ENCODE peak calls at places on chromosome 5, in six cellular contexts. M is Peyer's patch, N is neural progenitor cell, J is HCT116, W is coronary artery, V is pancreas. O is an unnamed sample.

GRCh38 chr5:61313960-61314681 is 17.9 kb upstream of the ZSWIM6 start:
- DNase-seq in J (no peak), M (no peak), V (no peak), N (no peak), W (peak; percentile 78), O (peak; percentile 75)

GRCh38 chr5:132095077-132095744 is 21.6 kb downstream of the CSF2 start:
- DNase-seq in J (no peak), M (no peak), N (no peak), V (no peak), W (peak; percentile 19), O (no peak)

GRCh38 chr5:147305147-147305546 is 70.3 kb downstream of the STK32A start:
- DNase-seq in W (no peak), J (no peak), V (no peak), N (no peak), M (no peak), O (no peak)

GRCh38 chr5:3601929-3602712 is 6.5 kb downstream of the IRX1 start:
- DNase-seq in N (peak; percentile 59), W (no peak), J (no peak), V (no peak), M (peak; percentile 40), O (no peak)

GRCh38 chr5:145855842-145856267 is 17.0 kb downstream of the GRXCR2 start:
- DNase-seq in W (no peak), V (no peak), N (no peak), M (no peak), J (no peak), O (no peak)

GRCh38 chr5:78361226-78361993 is 993 bp downstream of the SCAMP1 start:
- DNase-seq in N (peak; percentile 50), J (no peak), W (no peak), V (peak; percentile 66), M (peak; percentile 55), O (no peak)

GRCh38 chr5:150632305-150633160 is 7.9 kb upstream of the SYNPO start:
- DNase-seq in N (no peak), V (no peak), M (no peak), J (no peak), W (no peak), O (no peak)

GRCh38 chr5:153601377-153601776 is 110.9 kb downstream of the GRIA1 start:
- DNase-seq in M (no peak), V (no peak), N (no peak), J (no peak), W (no peak), O (no peak)

GRCh38 chr5:38670066-38670465 is 113.6 kb upstream of the LIFR start:
- DNase-seq in W (no peak), J (no peak), V (no peak), M (no peak), N (no peak), O (no peak)

GRCh38 chr5:143918961-143919360 is 107.0 kb downstream of the HMHB1 start:
- DNase-seq in N (no peak), V (no peak), J (no peak), W (no peak), M (no peak), O (no peak)

GRCh38 chr5:168364151-168364661 is 72.8 kb downstream of the WWC1 start:
- DNase-seq in J (peak; percentile 19), N (no peak), M (no peak), V (no peak), W (no peak), O (no peak)

GRCh38 chr5:111278824-111279504 is 54.8 kb downstream of the CAMK4 start:
- DNase-seq in W (no peak), M (peak; percentile 86), J (peak; percentile 42), N (peak; percentile 82), V (peak; percentile 26), O (no peak)

GRCh38 chr5:126265917-126266316 is 157.3 kb upstream of the GRAMD2B start:
- DNase-seq in N (no peak), W (no peak), V (no peak), J (no peak), M (no peak), O (no peak)

GRCh38 chr5:72109625-72110024 is 2.4 kb downstream of the MAP1B start:
- DNase-seq in N (peak; percentile 50), W (no peak), J (no peak), M (no peak), V (no peak), O (no peak)

GRCh38 chr5:61322738-61323429 is 9.2 kb upstream of the ZSWIM6 start:
- DNase-seq in N (no peak), M (peak; percentile 79), W (no peak), J (no peak), V (no peak), O (no peak)

GRCh38 chr5:18314192-18314778 is 680.0 kb downstream of the TAF11L14 start:
- DNase-seq in J (peak; percentile 6), W (no peak), V (no peak), N (peak; percentile 26), M (no peak), O (no peak)

GRCh38 chr5:96582343-96582742 is 79.8 kb upstream of the CAST start:
- DNase-seq in V (no peak), W (no peak), J (no peak), N (no peak), M (peak; percentile 72), O (no peak)

GRCh38 chr5:61167382-61167781 is 5.1 kb upstream of the SMIM15 start:
- DNase-seq in V (peak; percentile 39), W (no peak), M (no peak), J (no peak), N (no peak), O (no peak)

GRCh38 chr5:152181461-152181860 is 223.6 kb downstream of the NMUR2 start:
- DNase-seq in V (no peak), M (no peak), N (no peak), J (no peak), W (no peak), O (no peak)

GRCh38 chr5:82011761-82012160 is 39.9 kb downstream of the ATG10 start:
- DNase-seq in J (no peak), M (no peak), N (no peak), V (no peak), W (no peak), O (no peak)

DNA sequence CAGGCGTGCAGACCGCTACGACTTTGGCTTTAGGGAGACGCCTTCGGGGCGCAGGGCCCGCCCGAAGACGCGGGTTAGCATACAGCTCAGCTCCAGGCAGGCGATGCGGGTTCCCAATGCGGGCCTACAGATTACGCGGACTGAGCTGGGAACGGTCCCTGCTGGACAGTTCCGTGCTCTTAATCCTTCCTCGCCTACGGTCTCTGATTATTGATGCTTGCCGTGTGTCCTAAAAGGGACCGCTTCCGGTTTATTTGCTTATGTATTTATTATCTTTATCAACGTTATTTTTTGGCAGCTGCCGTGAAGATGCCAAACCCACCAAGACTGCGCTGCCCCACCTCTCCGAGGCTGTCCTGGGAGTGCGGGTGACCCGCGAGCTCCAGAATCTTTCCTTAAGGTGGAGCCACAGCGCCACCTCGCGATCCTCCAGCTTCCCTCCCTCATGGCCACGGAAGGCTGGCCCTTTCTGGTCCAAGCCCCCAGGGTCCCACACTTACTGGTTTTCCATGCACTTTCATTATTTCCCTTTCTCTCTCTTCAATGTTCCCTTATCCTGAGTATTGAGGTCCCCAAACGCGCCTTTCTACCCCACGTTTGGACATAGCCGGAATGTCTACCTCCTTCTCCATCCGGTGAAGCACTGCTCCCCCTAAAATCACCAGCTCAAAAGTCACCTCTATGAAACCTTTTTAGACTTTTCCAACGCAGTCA is 7.0 kb upstream of the EBF1 start:
- DNase-seq in J (peak; percentile 33), W (peak; percentile 83), V (peak; percentile 52), N (peak; percentile 93), M (peak; percentile 90), O (no peak)
- H3K27ac ChIP-seq in J (no peak overlapping the region), W (no peak overlapping the region), V (no peak overlapping the region), N (no peak overlapping the region), M (no peak overlapping the region), O (no peak overlapping the region)

GRCh38 chr5:108094808-108095207 is 287.1 kb downstream of the FBXL17 start:
- DNase-seq in V (no peak), M (no peak), J (no peak), N (no peak), W (no peak), O (no peak)

GRCh38 chr5:108093186-108093585 is 288.7 kb downstream of the FBXL17 start:
- DNase-seq in J (peak; percentile 6), N (peak; percentile 20), M (no peak), W (no peak), V (no peak), O (no peak)
- TF ChIP-seq CTCF in J (peak; percentile 12), N (peak; percentile 80), M (no peak), W (no peak), V (no peak), O (no peak)

GRCh38 chr5:128356011-128356410 is 182.0 kb downstream of the FBN2 start:
- DNase-seq in V (no peak), W (no peak), J (no peak), N (no peak), M (no peak), O (no peak)

GRCh38 chr5:128353416-128354107 is 184.5 kb downstream of the FBN2 start:
- DNase-seq in N (no peak), M (no peak), V (no peak), J (no peak), W (no peak), O (no peak)

GRCh38 chr5:128362398-128362797 is 175.6 kb downstream of the FBN2 start:
- DNase-seq in N (no peak), M (no peak), V (no peak), J (no peak), W (no peak), O (no peak)

DNA sequence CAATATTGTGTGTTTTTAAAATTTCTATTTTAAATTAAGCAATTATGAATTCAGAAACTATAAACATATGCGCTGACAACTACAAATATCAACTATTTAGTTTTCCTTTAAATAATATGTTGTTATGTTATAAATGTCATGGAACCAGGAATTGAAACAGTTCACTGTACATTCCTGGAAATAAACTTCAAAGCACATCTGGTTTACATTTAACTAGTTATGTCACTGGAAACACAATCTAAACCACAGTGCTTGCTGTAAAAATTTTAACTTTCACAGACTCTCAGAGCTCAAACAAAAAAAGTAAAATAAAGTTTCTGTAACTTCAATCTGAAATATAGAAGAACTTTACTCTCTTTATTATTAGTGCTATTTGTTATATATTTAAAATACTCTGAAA is 179.2 kb downstream of the FBN2 start:
- DNase-seq in W (no peak), V (no peak), M (no peak), N (no peak), J (no peak), O (no peak)
- H3K27ac ChIP-seq in W (no peak overlapping the region), V (no peak overlapping the region), M (no peak overlapping the region), N (peak overlapping the region; percentile 93), J (no peak overlapping the region), O (no peak overlapping the region)

DNA sequence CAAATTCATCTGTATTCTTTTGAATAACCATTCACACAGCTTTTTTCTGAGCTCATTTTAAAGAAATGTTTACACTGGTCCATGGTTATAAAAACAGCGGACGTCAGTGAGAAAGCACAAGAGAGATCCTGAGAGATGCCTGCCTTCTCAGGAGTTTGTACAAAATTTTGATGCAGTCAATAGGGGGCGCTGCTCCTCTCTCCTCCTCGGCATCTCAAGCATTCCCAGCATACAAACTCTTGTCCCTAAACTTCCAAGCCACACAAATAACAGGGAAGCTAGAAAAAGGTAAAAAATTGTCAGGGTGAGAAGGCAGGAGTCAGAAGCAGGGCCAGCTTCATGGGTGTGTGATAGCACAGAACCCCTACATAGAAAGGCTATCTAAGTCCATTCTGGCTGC is 11.2 kb upstream of the CCDC152 start:
- DNase-seq in J (peak; percentile 13), V (no peak), W (no peak), N (peak; percentile 45), M (no peak), O (no peak)
- TF ChIP-seq CTCF in J (no peak), V (no peak), W (no peak), N (peak; percentile 78), M (peak; percentile 30), O (no peak)

O was measured in vagina.